ENCODE peak calls at places on chromosomes 13 and 19, in four cellular contexts. One of them, this sample, is unnamed. For H3K4me1, the result is how much of the 10 kb centered on the place peaks cover.

GRCh38 chr19:45581576-45581975 is 3.0 kb downstream of the OPA3 start:
- DNase-seq in GM12878: no peak
- DNase-seq in SK-N-SH: no peak
- DNase-seq in HepG2: no peak
- DNase-seq in this sample: no peak

GRCh38 chr13:20553309-20553708 is 13.6 kb upstream of the IFT88 start:
- DNase-seq in GM12878: no peak
- DNase-seq in SK-N-SH: no peak
- DNase-seq in HepG2: peak
- DNase-seq in this sample: no peak

GRCh38 chr19:10432736-10433130 is 12.4 kb downstream of the PDE4A start:
- DNase-seq in GM12878: no peak
- DNase-seq in SK-N-SH: no peak
- DNase-seq in HepG2: no peak
- DNase-seq in this sample: no peak

GRCh38 chr19:22422220-22422619 is at the start of gene ZNF98:
- DNase-seq in GM12878: no peak
- DNase-seq in SK-N-SH: no peak
- DNase-seq in HepG2: no peak
- DNase-seq in this sample: no peak

GRCh38 chr13:93776936-93777335 is 550.3 kb downstream of the GPC6 start:
- DNase-seq in GM12878: no peak
- DNase-seq in SK-N-SH: no peak
- DNase-seq in HepG2: no peak
- DNase-seq in this sample: no peak

GRCh38 chr19:47240996-47241918 is 10.3 kb upstream of the BBC3 start:
- DNase-seq in GM12878: no peak
- DNase-seq in SK-N-SH: peak
- DNase-seq in HepG2: peak
- DNase-seq in this sample: peak

GRCh38 chr13:39876258-39876657 is 220.8 kb downstream of the COG6 start:
- DNase-seq in GM12878: no peak
- DNase-seq in SK-N-SH: no peak
- DNase-seq in HepG2: no peak
- DNase-seq in this sample: no peak

GRCh38 chr19:15198006-15198356 is 2.8 kb downstream of the NOTCH3 start:
- DNase-seq in GM12878: no peak
- DNase-seq in SK-N-SH: no peak
- DNase-seq in HepG2: no peak
- DNase-seq in this sample: no peak

GRCh38 chr13:74084375-74084902 is 49.8 kb downstream of the KLF12 start:
- DNase-seq in GM12878: no peak
- DNase-seq in SK-N-SH: no peak
- DNase-seq in HepG2: no peak
- DNase-seq in this sample: no peak

GRCh38 chr19:55525289-55526101 is 11.4 kb downstream of the SBK2 start:
- DNase-seq in GM12878: no peak
- DNase-seq in SK-N-SH: no peak
- DNase-seq in HepG2: no peak
- DNase-seq in this sample: no peak

DNA sequence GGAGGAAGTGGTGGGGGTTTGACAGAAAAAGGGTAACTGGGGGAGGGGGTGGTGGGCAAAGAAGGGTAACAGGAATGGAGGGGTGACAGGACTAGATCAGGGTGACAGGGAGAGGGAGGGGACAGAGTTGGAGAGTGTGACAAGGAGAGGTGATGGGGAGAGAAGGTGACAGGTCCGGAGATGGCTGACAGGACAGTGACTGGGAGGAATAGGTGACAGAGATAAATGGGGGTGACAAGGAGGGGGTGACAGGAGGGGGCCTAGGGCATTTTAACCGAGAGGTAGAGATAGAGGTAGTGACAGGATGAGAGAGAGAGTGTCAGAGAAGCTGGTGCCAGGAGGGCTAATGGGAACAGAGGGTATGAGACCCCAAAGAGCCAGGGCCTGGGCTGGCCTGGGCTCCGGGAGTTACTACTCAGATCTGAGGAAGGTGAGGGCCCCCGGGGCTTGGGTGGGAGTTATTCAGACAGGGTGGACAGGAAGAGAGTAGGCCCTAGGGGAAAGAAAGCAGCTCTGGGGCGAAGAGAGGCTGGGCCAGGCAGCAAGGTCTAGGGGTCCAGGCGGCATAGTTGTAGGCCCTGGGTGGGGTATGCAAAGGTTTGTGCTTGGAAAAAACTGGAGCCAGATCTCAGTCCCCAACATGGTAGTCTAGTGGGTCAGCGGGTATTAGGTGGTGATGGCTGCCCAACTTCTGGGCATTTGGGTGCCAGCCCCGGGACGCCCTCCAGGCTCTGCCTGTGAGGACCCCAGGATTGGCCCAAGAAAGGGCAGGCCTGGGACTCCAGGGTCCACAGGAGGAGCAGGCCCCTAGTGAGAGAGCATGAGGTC is 680 bp downstream of the CIC start:
- DNase-seq in GM12878: no peak
- DNase-seq in SK-N-SH: no peak
- DNase-seq in HepG2: no peak
- DNase-seq in this sample: no peak
- TF ChIP-seq POLR2AphosphoS5 in GM12878: no peak
- TF ChIP-seq POLR2AphosphoS5 in SK-N-SH: no peak
- TF ChIP-seq POLR2AphosphoS5 in HepG2: no peak
- TF ChIP-seq POLR2AphosphoS5 in this sample: no peak

GRCh38 chr19:40718774-40719391 is 2.0 kb downstream of the ITPKC start:
- DNase-seq in GM12878: peak
- DNase-seq in SK-N-SH: no peak
- DNase-seq in HepG2: peak
- DNase-seq in this sample: no peak

GRCh38 chr19:40717880-40718773 is 1.2 kb downstream of the ITPKC start:
- DNase-seq in GM12878: no peak
- DNase-seq in SK-N-SH: no peak
- DNase-seq in HepG2: peak
- DNase-seq in this sample: no peak

GRCh38 chr19:40716655-40717324 is at the start of the genes COQ8B and ITPKC:
- DNase-seq in GM12878: peak
- DNase-seq in SK-N-SH: peak
- DNase-seq in HepG2: peak
- DNase-seq in this sample: peak

GRCh38 chr19:40716031-40716654 is 543 bp downstream of the COQ8B start:
- DNase-seq in GM12878: peak
- DNase-seq in SK-N-SH: no peak
- DNase-seq in HepG2: no peak
- DNase-seq in this sample: peak

DNA sequence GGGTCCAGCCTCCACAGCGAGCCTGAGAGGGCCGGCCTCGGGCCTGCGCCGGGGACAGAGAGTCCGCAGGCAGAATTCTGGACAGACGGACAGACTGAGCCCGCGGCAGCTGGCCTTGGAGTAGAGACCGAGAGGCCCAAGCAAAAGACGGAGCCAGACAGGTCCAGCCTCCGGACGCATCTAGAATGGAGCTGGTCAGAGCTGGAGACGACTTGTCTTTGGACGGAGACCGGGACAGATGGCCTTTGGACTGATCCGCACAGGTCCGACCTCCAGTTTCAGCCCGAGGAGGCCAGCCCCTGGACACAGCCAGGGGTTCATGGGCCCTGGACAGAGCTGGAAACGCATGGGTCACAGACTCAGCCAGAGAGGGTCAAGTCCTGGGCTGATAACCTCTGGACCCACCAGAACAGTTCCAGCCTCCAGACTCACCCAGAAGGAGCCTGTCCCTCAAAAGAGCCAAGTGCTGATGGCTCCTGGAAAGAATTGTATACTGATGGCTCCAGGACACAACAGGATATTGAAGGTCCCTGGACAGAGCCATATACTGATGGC is 490 bp downstream of the ITPKC start:
- DNase-seq in GM12878: no peak
- DNase-seq in SK-N-SH: no peak
- DNase-seq in HepG2: no peak
- DNase-seq in this sample: no peak
- TF ChIP-seq TCF12 in GM12878: no peak
- TF ChIP-seq TCF12 in SK-N-SH: no peak
- TF ChIP-seq TCF12 in HepG2: no peak
- TF ChIP-seq TCF12 in this sample: no peak

DNA sequence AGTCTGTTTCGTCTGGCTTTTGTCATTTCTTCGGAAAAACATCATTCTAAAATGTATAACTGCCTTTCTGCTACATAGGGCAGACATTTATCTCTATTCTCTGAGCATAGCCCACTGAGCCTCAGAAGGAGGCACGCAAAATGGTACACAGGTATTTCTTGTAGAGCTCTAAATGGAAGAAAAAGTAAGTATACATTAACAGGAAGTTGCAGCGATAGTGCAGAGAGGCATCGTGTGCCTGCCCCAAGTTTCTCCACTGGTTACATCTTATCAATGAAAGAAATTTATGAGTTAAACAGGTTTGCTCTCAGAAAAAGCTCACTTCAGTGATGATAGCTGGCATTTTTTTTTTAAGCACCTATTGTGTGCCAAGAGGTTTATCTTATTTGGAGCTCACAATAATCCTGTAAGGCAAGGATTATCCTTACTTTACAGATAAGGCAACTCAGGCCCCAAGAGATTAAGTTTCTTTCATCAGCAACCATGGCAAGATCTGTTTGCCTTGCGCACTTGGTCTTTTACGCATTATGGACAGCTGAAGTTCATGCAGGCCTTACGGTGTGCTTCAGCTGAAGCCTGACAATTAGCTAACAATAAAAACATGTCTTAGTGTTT is 1.2 kb upstream of the RCBTB2 start:
- DNase-seq in GM12878: no peak
- DNase-seq in SK-N-SH: no peak
- DNase-seq in HepG2: no peak
- DNase-seq in this sample: no peak
- H3K4me1 ChIP-seq in GM12878: under half
- H3K4me1 ChIP-seq in SK-N-SH: under half
- H3K4me1 ChIP-seq in HepG2: under half
- H3K4me1 ChIP-seq in this sample: under half

GRCh38 chr19:1251233-1251502 is 2.8 kb downstream of the MIDN start:
- DNase-seq in GM12878: no peak
- DNase-seq in SK-N-SH: peak
- DNase-seq in HepG2: peak
- DNase-seq in this sample: no peak

GRCh38 chr19:1250374-1251232 is 2.2 kb downstream of the MIDN start:
- DNase-seq in GM12878: no peak
- DNase-seq in SK-N-SH: peak
- DNase-seq in HepG2: peak
- DNase-seq in this sample: no peak

GRCh38 chr19:1252221-1252817 is 3.9 kb downstream of the MIDN start:
- DNase-seq in GM12878: no peak
- DNase-seq in SK-N-SH: peak
- DNase-seq in HepG2: no peak
- DNase-seq in this sample: no peak

GRCh38 chr19:1252818-1253513 is 4.6 kb downstream of the MIDN start:
- DNase-seq in GM12878: no peak
- DNase-seq in SK-N-SH: peak
- DNase-seq in HepG2: peak
- DNase-seq in this sample: no peak

DNA sequence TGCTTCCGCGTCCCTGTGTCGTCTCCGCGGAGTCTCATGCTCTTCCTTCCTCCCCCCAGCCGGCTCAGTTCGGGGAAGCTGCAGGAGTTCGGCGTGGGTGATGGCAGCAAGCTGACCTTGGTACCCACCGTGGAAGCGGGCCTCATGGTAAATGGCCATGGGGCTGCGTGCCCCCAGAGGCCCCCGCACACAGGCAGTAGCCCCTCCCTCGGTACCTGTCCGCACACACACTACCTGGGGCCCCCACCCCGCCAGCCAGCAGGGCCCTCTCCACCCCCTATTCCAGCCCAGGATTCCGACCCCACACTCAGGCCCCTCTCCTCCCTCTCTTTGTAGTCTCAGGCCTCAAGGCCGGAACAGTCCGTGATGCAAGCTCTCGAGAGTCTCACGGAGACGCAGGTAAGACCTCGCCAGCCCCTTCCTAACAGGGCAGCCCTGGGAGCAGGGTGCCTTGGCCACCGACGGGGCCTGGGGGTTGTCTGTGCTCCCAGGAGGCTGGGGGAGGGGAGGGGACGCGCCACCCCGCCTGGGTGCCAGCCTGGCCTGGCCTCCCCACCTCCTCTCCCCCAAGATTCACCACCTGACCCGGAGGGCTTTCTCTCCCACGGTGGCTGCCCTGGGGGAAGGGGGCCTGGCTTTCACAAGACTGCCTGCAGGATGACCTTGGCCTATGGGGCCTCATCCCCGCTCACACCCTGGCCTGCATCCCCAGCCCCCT is 3.3 kb downstream of the MIDN start:
- DNase-seq in GM12878: no peak
- DNase-seq in SK-N-SH: peak
- DNase-seq in HepG2: peak
- DNase-seq in this sample: no peak
- TF ChIP-seq POLR2AphosphoS5 in GM12878: peak
- TF ChIP-seq POLR2AphosphoS5 in SK-N-SH: no peak
- TF ChIP-seq POLR2AphosphoS5 in HepG2: peak
- TF ChIP-seq POLR2AphosphoS5 in this sample: peak

DNA sequence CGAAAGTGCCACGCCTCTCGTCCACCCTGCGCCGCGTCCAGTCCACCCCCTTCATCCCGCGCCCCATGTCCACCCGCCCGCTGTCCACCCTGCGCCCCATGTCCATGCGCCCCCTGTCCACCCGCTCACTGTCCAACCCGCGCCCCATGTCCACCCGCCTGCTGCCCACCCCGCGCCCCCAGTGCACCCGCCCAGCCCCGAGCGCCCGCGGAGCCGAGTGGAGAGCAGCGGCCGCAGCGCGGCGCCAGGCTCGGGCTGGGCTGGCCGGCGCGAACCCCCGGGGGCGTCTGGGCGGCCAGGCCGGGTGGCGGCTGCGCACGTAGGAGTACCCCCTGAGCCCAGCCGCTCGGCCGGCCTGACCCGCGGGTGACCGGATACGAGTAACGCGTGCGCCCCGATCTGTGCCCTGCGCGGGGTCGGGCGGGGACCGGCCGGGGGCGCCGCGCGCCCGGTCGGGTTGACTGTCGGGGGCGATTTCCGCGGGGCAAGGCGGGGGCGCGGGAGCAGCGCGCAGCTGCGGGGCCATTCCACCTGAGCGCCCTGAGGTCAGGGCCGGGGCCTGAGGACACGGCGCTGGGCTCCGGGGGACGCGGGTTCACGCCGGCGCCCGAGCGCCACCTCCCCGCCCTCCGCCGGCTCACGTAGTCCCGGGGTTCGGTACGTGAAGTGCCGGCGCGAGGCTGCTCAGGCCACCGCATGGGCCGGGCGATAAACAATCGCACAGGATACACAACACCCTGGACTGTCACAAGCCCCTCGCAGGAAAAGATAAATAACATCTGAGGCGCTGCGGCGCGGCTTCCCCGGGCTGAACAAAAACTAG is 37.5 kb upstream of the FLT1 start:
- DNase-seq in GM12878: no peak
- DNase-seq in SK-N-SH: peak
- DNase-seq in HepG2: no peak
- DNase-seq in this sample: no peak
- TF ChIP-seq TCF12 in GM12878: no peak
- TF ChIP-seq TCF12 in SK-N-SH: no peak
- TF ChIP-seq TCF12 in HepG2: no peak
- TF ChIP-seq TCF12 in this sample: no peak

DNA sequence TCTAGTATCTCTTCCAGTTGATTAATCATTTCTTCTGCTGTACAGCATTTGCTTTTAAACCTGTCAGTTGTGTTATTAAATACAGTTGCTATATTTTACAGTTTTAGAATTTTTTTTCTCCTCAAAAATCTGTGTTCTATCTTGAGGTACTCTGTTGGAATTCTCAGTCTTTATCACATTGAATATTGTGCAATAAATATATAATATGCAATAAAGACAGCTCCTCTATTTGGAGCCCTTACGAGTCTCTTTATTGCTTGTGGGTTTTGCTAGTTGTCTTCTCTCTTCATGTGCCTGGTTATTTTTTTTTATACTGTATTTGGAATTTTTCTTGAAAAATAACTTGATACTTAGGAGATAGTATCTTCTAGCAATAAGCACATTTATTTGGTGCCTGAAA is 51.7 kb downstream of the CDK8 start:
- DNase-seq in GM12878: no peak
- DNase-seq in SK-N-SH: no peak
- DNase-seq in HepG2: no peak
- DNase-seq in this sample: no peak
- H3K4me1 ChIP-seq in GM12878: under half
- H3K4me1 ChIP-seq in SK-N-SH: under half
- H3K4me1 ChIP-seq in HepG2: under half
- H3K4me1 ChIP-seq in this sample: under half

This sample was measured in H1.